ENCODE peak calls at places on chromosome 4, in four cellular contexts. A is pons, S is transverse colon, O is GM04504. Y is an unnamed sample.

GRCh38 chr4:24104173-24104572 is 214.3 kb upstream of the PPARGC1A start:
- DNase-seq in O (no peak), S (no peak), A (no peak), Y (no peak)

GRCh38 chr4:174545268-174545667 is 23.0 kb upstream of the HPGD start:
- DNase-seq in O (no peak), S (no peak), A (no peak), Y (no peak)

GRCh38 chr4:113539408-113539807 is 222.1 kb downstream of the CAMK2D start:
- DNase-seq in A (no peak), O (peak), S (no peak), Y (no peak)

GRCh38 chr4:56909083-56909981 is 1.6 kb downstream of the REST start:
- DNase-seq in O (peak), S (peak), A (peak), Y (no peak)

GRCh38 chr4:12724520-12724919 is 759.6 kb downstream of the RAB28 start:
- DNase-seq in O (no peak), A (peak), S (no peak), Y (no peak)

GRCh38 chr4:120555058-120555457 is 367.5 kb downstream of the PRDM5 start:
- DNase-seq in A (no peak), S (no peak), O (no peak), Y (no peak)

GRCh38 chr4:42638993-42639392 is 17.9 kb downstream of the ATP8A1 start:
- DNase-seq in O (no peak), S (no peak), A (no peak), Y (no peak)

GRCh38 chr4:83561381-83561780 is 25.5 kb downstream of the GPAT3 start:
- DNase-seq in O (no peak), A (peak), S (peak), Y (no peak)

GRCh38 chr4:113851816-113852215 is 90.3 kb upstream of the CAMK2D start:
- DNase-seq in A (no peak), S (no peak), O (no peak), Y (no peak)

GRCh38 chr4:47278631-47279030 is 184.9 kb downstream of the COMMD8 start:
- DNase-seq in S (no peak), O (no peak), A (no peak), Y (no peak)

GRCh38 chr4:185396724-185397402 is at the start of gene ANKRD37:
- DNase-seq in O (no peak), S (peak), A (peak), Y (peak)

GRCh38 chr4:149845643-149846208 is 30.1 kb upstream of the IQCM start:
- DNase-seq in S (no peak), A (no peak), O (no peak), Y (no peak)

GRCh38 chr4:165439344-165439743 is 60.5 kb downstream of the CPE start:
- DNase-seq in S (no peak), A (no peak), O (no peak), Y (no peak)

GRCh38 chr4:71441186-71442169 is 102.7 kb downstream of the SLC4A4 start:
- DNase-seq in S (no peak), A (no peak), O (peak), Y (no peak)

GRCh38 chr4:153560918-153561317 is 94.8 kb downstream of the TMEM131L start:
- DNase-seq in A (no peak), S (no peak), O (no peak), Y (no peak)

GRCh38 chr4:107349266-107349665 is 313.2 kb upstream of the DKK2 start:
- DNase-seq in O (no peak), A (no peak), S (no peak), Y (no peak)

GRCh38 chr4:6788123-6788522 is 5.6 kb downstream of the KIAA0232 start:
- DNase-seq in A (no peak), O (no peak), S (no peak), Y (no peak)

GRCh38 chr4:128978985-128979384 is 114.4 kb downstream of the SCLT1 start:
- DNase-seq in A (no peak), O (no peak), S (no peak), Y (no peak)

GRCh38 chr4:80309301-80310004 is 26.1 kb upstream of the CFAP299 start:
- DNase-seq in S (no peak), O (peak), A (no peak), Y (no peak)

GRCh38 chr4:1512081-1512737 is 106.0 kb upstream of the NKX1-1 start:
- DNase-seq in O (no peak), A (no peak), S (no peak), Y (no peak)

GRCh38 chr4:106607566-106607965 is 239.0 kb upstream of the GIMD1 start:
- DNase-seq in S (no peak), O (no peak), A (no peak), Y (no peak)

GRCh38 chr4:184826315-184827266 is 823 bp upstream of the ACSL1 start:
- DNase-seq in A (no peak), O (no peak), S (peak), Y (peak)

GRCh38 chr4:185651137-185651677 is 115.9 kb upstream of the PDLIM3 start:
- DNase-seq in O (no peak), S (no peak), A (no peak), Y (no peak)

GRCh38 chr4:150960079-150960478 is 55.0 kb downstream of the LRBA start:
- DNase-seq in O (no peak), A (peak), S (no peak), Y (no peak)

GRCh38 chr4:39976945-39977488 is 694 bp downstream of the PDS5A start:
- DNase-seq in S (peak), O (peak), A (peak), Y (peak)

Y was measured in mucosa of descending colon.